ENCODE peak calls at places on chromosomes 3 and 15, in four cellular contexts. U is CD8-positive, alpha-beta T cell; R is H1; O is left ventricle myocardium inferior. P is an unnamed sample.

GRCh38 chr15:36221992-36222391 is 357.4 kb upstream of the CDIN1 start:
- DNase-seq in U (no peak), R (no peak), O (no peak), P (no peak)

GRCh38 chr3:107920538-107920937 is 170.3 kb downstream of the CD47 start:
- DNase-seq in U (no peak), R (no peak), O (no peak), P (no peak)

GRCh38 chr3:116663161-116663885 is 46.3 kb upstream of the TUSC7 start:
- DNase-seq in U (no peak), R (no peak), O (no peak), P (no peak)

GRCh38 chr15:75036269-75036668 is 12.9 kb downstream of the PPCDC start:
- DNase-seq in U (no peak), R (peak), O (no peak), P (peak)

GRCh38 chr3:132016061-132017041 is 18.5 kb downstream of the CPNE4 start:
- DNase-seq in U (no peak), R (no peak), O (no peak), P (no peak)

GRCh38 chr3:188568750-188569149 is 414.8 kb downstream of the LPP start:
- DNase-seq in U (no peak), R (no peak), O (no peak), P (no peak)

GRCh38 chr15:49331951-49332350 is 91.1 kb upstream of the FGF7 start:
- DNase-seq in U (no peak), R (no peak), O (no peak), P (no peak)

GRCh38 chr3:62260655-62261054 is 112.7 kb downstream of the FEZF2 start:
- DNase-seq in U (no peak), R (no peak), O (no peak), P (no peak)

DNA sequence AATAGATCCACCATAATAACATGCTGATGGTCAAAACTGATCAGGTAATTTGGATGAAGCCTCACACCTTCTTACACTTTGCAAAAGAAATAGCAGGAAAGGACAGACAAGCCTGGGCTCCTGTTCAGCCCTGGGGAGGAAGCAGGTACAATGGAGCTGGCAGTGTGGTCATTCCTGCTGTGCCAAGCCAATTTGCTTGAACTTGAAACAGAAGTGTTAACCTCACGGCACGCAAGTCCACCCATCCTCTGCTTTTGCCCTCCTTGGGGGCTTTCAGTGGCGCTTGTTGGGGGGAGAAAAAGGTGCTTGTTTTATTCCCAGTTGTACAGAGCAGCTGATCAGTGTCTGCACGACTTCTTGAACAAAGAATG is 36.8 kb upstream of the RFTN1 start:
- DNase-seq in U (no peak), R (no peak), O (no peak), P (no peak)
- H3K4me3 ChIP-seq in U (no peak), R (no peak), O (peak), P (no peak)

GRCh38 chr3:19060404-19060803 is 87.9 kb upstream of the KCNH8 start:
- DNase-seq in U (no peak), R (no peak), O (no peak), P (no peak)

GRCh38 chr3:19070325-19070724 is 78.0 kb upstream of the KCNH8 start:
- DNase-seq in U (no peak), R (no peak), O (no peak), P (no peak)

GRCh38 chr3:19063936-19064335 is 84.4 kb upstream of the KCNH8 start:
- DNase-seq in U (no peak), R (no peak), O (no peak), P (no peak)

DNA sequence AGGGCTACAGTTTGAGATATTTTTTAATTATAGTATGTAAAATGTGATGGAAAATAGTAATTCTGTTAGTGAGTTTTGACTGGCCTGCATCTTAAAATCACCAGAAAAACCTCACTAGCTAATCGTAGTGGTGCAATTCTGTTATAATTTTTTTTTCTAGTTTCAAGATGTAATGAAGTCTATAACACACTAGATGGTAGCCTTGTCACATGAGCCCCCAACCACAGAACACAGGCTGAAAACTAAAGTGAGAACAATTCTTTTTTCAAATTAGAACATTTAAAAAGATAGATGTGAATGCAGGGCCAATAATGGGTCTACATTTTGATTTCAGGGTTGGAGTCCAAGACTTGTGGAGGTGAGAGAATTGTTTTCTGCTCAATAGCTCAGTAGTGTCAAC is 83.3 kb upstream of the KCNH8 start:
- DNase-seq in U (no peak), R (no peak), O (no peak), P (peak)
- TF ChIP-seq CTCF in U (peak), R (no peak), O (peak), P (peak)

DNA sequence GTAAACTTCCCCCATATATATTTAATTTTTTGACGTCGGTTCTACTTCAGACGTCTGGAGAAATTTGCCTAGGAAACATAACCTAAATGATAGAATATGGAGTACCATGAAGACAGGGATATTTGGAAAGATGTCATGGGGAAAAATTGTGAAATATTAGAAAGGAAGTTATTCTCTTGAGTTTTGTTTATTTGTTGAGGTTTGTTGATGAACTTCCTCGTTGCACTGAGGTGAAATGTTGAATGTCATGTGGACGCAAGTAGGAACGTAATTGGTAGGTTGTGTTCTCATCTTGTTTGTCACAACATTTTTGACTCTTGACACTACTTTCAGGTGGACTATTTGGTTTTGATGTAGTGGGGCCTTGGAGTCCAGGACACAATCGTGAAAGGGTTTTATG is 1.3 kb downstream of the ABHD5 start:
- DNase-seq in U (no peak), R (no peak), O (no peak), P (no peak)
- H3K4me3 ChIP-seq in U (no peak), R (no peak), O (peak), P (peak)

DNA sequence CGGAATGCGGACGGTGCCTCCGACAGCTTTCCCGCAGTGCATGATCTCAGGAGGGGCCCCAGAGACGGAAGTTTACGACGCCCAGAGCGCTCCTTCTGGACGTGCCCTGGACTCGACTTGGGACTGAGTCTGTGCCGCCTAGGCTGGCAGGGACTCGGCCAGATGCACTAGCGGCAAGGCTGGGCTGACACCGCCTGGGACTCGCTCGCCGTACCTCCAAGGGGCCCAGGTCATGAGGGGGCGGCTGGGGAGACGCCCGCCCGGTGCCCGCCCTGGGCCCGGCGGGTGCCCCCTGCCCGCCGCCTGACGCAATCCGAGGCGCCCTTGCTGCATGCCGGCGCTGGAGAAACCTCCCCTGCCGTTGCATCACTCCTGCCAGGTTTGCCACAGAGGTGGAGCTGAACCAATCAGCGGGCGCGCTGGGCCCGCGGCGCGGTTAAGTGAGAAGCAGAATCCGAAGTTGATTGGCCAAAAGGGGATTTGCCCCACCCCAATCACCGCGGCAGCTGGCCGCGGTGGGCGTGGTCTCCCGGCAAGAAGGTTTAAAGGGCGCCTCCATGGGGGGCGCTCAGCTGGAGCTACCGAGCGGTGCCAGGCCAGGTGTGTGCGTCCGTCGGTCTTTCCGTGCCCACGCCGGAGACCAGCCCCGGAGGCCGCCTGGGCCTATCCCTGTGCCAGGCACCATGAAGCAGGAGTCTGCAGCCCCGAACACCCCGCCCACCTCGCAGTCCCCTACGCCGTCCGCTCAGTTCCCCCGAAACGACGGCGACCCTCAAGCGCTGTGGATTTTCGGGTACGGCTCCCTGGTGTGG is at the start of gene CHAC1:
- DNase-seq in U (peak), R (peak), O (peak), P (peak)
- TF ChIP-seq CTCF in U (peak), R (no peak), O (no peak), P (no peak)

GRCh38 chr3:105490045-105490444 is 123.3 kb downstream of the ALCAM start:
- DNase-seq in U (no peak), R (no peak), O (no peak), P (no peak)

GRCh38 chr3:105497381-105497780 is 130.7 kb downstream of the ALCAM start:
- DNase-seq in U (no peak), R (no peak), O (no peak), P (no peak)

GRCh38 chr3:105493305-105493892 is 126.7 kb downstream of the ALCAM start:
- DNase-seq in U (no peak), R (no peak), O (no peak), P (no peak)

GRCh38 chr3:105496343-105496742 is 129.6 kb downstream of the ALCAM start:
- DNase-seq in U (no peak), R (no peak), O (no peak), P (no peak)

DNA sequence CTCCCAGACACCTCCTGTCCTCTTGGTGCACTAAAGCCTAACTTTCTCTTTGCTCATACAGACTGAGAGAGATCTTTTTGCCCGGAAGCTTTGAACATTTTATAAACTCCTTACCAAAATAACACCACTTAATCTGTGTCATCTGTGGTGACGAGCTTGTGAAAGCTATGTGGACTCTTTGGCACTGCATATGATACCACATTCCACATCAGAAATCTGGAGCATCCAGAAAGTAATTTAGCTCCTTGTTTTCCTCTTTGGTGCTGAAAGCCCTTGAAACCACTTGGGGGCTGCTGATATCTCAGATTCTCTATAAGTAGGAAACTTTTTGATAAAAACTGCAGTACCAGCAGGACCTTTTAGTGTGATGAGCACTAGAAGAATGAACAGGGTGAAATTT is 128.3 kb downstream of the ALCAM start:
- DNase-seq in U (no peak), R (no peak), O (no peak), P (no peak)
- H3K4me3 ChIP-seq in U (no peak), R (no peak), O (no peak), P (no peak)